ENCODE peak calls at places on chromosomes 4 and X, in ten cellular contexts. B is NCI-H1417 treated with DMSO at 0.1 percent for 48 hours; E is NB4; Q is epithelial cell of proximal tubule; P is sciatic nerve; W is psoas muscle; M is NCI-H1105 treated with DMSO at 0.1 percent for 48 hours; C is nephron progenitor cell; T is activated CD4-positive, alpha-beta T cell treated with anti-CD3 and anti-CD28 coated beads for 4 hours; A is head of caudate nucleus. D is an unnamed sample.

GRCh38 chrX:110003167-110004156 is 548 bp downstream of the TMEM164 start:
- DNase-seq in P (peak), M (peak), B (no peak), Q (no peak), W (peak), A (no peak), E (peak), T (no peak), C (peak), D (peak)

GRCh38 chr4:33649015-33649414 is 2595.3 kb downstream of the ARAP2 start:
- DNase-seq in E (peak), W (no peak), P (no peak), T (no peak), C (no peak), B (no peak), Q (no peak), M (no peak), A (no peak), D (peak)

GRCh38 chrX:127574829-127575228 is 477.4 kb downstream of the ACTRT1 start:
- DNase-seq in W (no peak), A (no peak), P (no peak), C (peak), T (no peak), E (no peak), M (no peak), B (no peak), Q (no peak), D (no peak)

GRCh38 chr4:140116442-140117104 is 37.4 kb downstream of the MAML3 start:
- DNase-seq in W (no peak), P (no peak), T (peak), C (no peak), A (no peak), Q (no peak), M (no peak), E (peak), B (no peak), D (peak)

GRCh38 chrX:40155617-40156471 is 58.1 kb upstream of the BCOR start:
- DNase-seq in Q (no peak), E (no peak), P (no peak), C (peak), W (no peak), B (no peak), T (no peak), A (no peak), M (no peak), D (peak)

GRCh38 chr4:11543710-11544109 is 115.0 kb upstream of the HS3ST1 start:
- DNase-seq in P (no peak), E (peak), M (no peak), A (no peak), T (no peak), C (no peak), B (no peak), W (no peak), Q (peak), D (peak)

GRCh38 chrX:22278375-22278774 is 5.7 kb downstream of the CBLL2 start:
- DNase-seq in B (no peak), A (no peak), Q (no peak), M (no peak), C (no peak), W (no peak), P (no peak), E (no peak), T (no peak), D (no peak)

GRCh38 chrX:39201305-39201990 is 400.2 kb downstream of the MID1IP1 start:
- DNase-seq in T (no peak), C (no peak), Q (no peak), P (no peak), M (no peak), B (no peak), E (peak), W (no peak), A (no peak), D (peak)

GRCh38 chr4:15488658-15489470 is 19.2 kb downstream of the CC2D2A start:
- DNase-seq in C (no peak), Q (no peak), W (no peak), M (no peak), T (no peak), B (no peak), P (no peak), E (no peak), A (no peak), D (no peak)

GRCh38 chr4:6538586-6538985 is 36.4 kb upstream of the MAN2B2 start:
- DNase-seq in W (no peak), A (no peak), E (no peak), T (no peak), C (no peak), M (peak), Q (no peak), B (no peak), P (no peak), D (no peak)

GRCh38 chr4:60605651-60606354 is 594.3 kb upstream of the ADGRL3 start:
- DNase-seq in T (no peak), M (no peak), B (no peak), P (no peak), W (no peak), Q (no peak), C (no peak), A (no peak), E (no peak), D (no peak)

GRCh38 chr4:95155759-95156451 is 392.9 kb downstream of the UNC5C start:
- DNase-seq in B (no peak), E (peak), T (no peak), Q (no peak), A (no peak), W (no peak), P (no peak), M (peak), C (no peak), D (peak)

GRCh38 chr4:15696866-15697265 is 6.0 kb upstream of the BST1 start:
- DNase-seq in M (no peak), T (no peak), Q (no peak), A (no peak), E (no peak), P (no peak), C (no peak), B (no peak), W (no peak), D (no peak)

GRCh38 chr4:182492456-182492855 is 249.3 kb downstream of the TENM3 start:
- DNase-seq in M (no peak), A (no peak), E (no peak), P (no peak), B (no peak), T (no peak), Q (no peak), C (no peak), W (no peak), D (peak)

GRCh38 chr4:2796261-2797187 is 3.6 kb downstream of the SH3BP2 start:
- DNase-seq in M (no peak), W (peak), C (no peak), E (peak), B (no peak), T (no peak), Q (peak), A (no peak), P (peak), D (no peak)

GRCh38 chr4:155582971-155583437 is 83.6 kb upstream of the GUCY1A1 start:
- DNase-seq in P (no peak), M (peak), T (no peak), E (peak), A (no peak), C (no peak), W (no peak), Q (no peak), B (no peak), D (peak)

GRCh38 chrX:19571708-19572107 is 56.4 kb upstream of the MAP3K15 start:
- DNase-seq in W (no peak), M (no peak), P (no peak), Q (no peak), C (no peak), T (no peak), E (no peak), B (no peak), A (no peak), D (peak)

GRCh38 chr4:150145950-150146340 is 67.7 kb downstream of the DCLK2 start:
- DNase-seq in Q (no peak), T (no peak), M (no peak), A (no peak), W (no peak), P (no peak), B (no peak), C (no peak), E (no peak), D (no peak)

GRCh38 chr4:3375688-3376087 is 66.1 kb upstream of the HGFAC start:
- DNase-seq in M (no peak), A (no peak), T (no peak), B (no peak), C (no peak), Q (no peak), W (peak), P (no peak), E (no peak), D (no peak)

GRCh38 chr4:5827108-5828004 is 65.5 kb downstream of the CRMP1 start:
- DNase-seq in P (no peak), A (no peak), W (no peak), Q (no peak), B (no peak), C (no peak), T (no peak), E (peak), M (no peak), D (no peak)

GRCh38 chrX:24838624-24839023 is 144.9 kb downstream of the POLA1 start:
- DNase-seq in M (peak), T (peak), C (no peak), A (no peak), Q (no peak), P (no peak), E (peak), B (no peak), W (no peak), D (peak)

GRCh38 chrX:56233100-56233499 is 944 bp downstream of the KLF8 start:
- DNase-seq in W (peak), T (no peak), P (no peak), M (no peak), E (no peak), B (no peak), A (no peak), C (peak), Q (no peak), D (no peak)

GRCh38 chr4:166846939-166847338 is 387.4 kb downstream of the SPOCK3 start:
- DNase-seq in C (no peak), E (no peak), Q (no peak), B (no peak), T (no peak), A (no peak), W (no peak), P (no peak), M (no peak), D (peak)

GRCh38 chrX:102892103-102892502 is 45.0 kb upstream of the RAB40AL start:
- DNase-seq in T (no peak), Q (no peak), E (no peak), A (no peak), B (no peak), W (no peak), C (no peak), P (no peak), M (no peak), D (no peak)

GRCh38 chr4:123443401-123444297 is 47.1 kb downstream of the SPRY1 start:
- DNase-seq in P (no peak), M (no peak), A (no peak), B (no peak), C (no peak), Q (no peak), W (no peak), T (no peak), E (peak), D (peak)

GRCh38 chr4:87375719-87376291 is 15.2 kb downstream of the HSD17B11 start:
- DNase-seq in M (peak), B (no peak), P (no peak), T (no peak), W (no peak), A (no peak), Q (peak), E (peak), C (no peak), D (peak)

D was measured in OCI-M1.